ENCODE peak calls at places on chromosomes 11 and 22, in four cellular contexts. N is osteocyte, I is GM19239, L is amniotic epithelial cell. X is an unnamed sample.

GRCh38 chr11:64060861-64061444 is 25.2 kb downstream of the FLRT1 start:
- DNase-seq in N (no peak), I (peak), L (no peak), X (peak)

GRCh38 chr11:27904358-27905055 is 203.4 kb downstream of the KIF18A start:
- DNase-seq in N (no peak), I (no peak), L (peak), X (no peak)

GRCh38 chr11:117984471-117984870 is 1.7 kb upstream of the IL10RA start:
- DNase-seq in N (no peak), I (no peak), L (peak), X (no peak)

GRCh38 chr11:1937616-1938342 is 9.4 kb upstream of the MRPL23 start:
- DNase-seq in N (no peak), I (no peak), L (peak), X (no peak)

GRCh38 chr22:31933406-31933805 is 10.9 kb upstream of the YWHAH start:
- DNase-seq in N (no peak), I (no peak), L (no peak), X (no peak)

GRCh38 chr22:18057568-18058209 is 20.1 kb upstream of the PEX26 start:
- DNase-seq in N (no peak), I (no peak), L (peak), X (peak)

GRCh38 chr11:134240592-134240991 is 12.6 kb downstream of the THYN1 start:
- DNase-seq in N (no peak), I (no peak), L (no peak), X (no peak)

GRCh38 chr22:17990167-17990566 is 34.2 kb downstream of the MICAL3 start:
- DNase-seq in N (no peak), I (no peak), L (peak), X (no peak)

GRCh38 chr22:48820481-48821345 is 1007.0 kb downstream of the BRD1 start:
- DNase-seq in N (no peak), I (no peak), L (no peak), X (no peak)

GRCh38 chr11:2515401-2516275 is 70.8 kb downstream of the KCNQ1 start:
- DNase-seq in N (peak), I (no peak), L (no peak), X (no peak)

GRCh38 chr11:105357146-105357545 is 217.6 kb upstream of the CARD18 start:
- DNase-seq in N (no peak), I (no peak), L (no peak), X (no peak)

GRCh38 chr11:8934735-8935478 is 2.2 kb upstream of the C11orf16 start:
- DNase-seq in N (no peak), I (no peak), L (peak), X (peak)

GRCh38 chr11:46686886-46687810 is 13.3 kb downstream of the ARHGAP1 start:
- DNase-seq in N (no peak), I (no peak), L (peak), X (peak)

GRCh38 chr11:72245232-72245816 is 1.3 kb upstream of the PHOX2A start:
- DNase-seq in N (no peak), I (no peak), L (no peak), X (no peak)